ENCODE peak calls at places on chromosome 17, in seven cellular contexts. One of them, this sample, is unnamed.

GRCh38 chr17:32960815-32961214 is 30.8 kb upstream of the SPACA3 start:
- DNase-seq in retinal pigment epithelial cell: no peak
- DNase-seq in H9: no peak
- DNase-seq in kidney epithelial cell: no peak
- DNase-seq in Calu3: no peak
- DNase-seq in A549: no peak
- DNase-seq in GM12865: no peak
- DNase-seq in this sample: no peak

GRCh38 chr17:77728022-77728671 is 230.4 kb upstream of the TNRC6C start:
- DNase-seq in retinal pigment epithelial cell: no peak
- DNase-seq in H9: peak
- DNase-seq in kidney epithelial cell: no peak
- DNase-seq in Calu3: no peak
- DNase-seq in A549: no peak
- DNase-seq in GM12865: peak
- DNase-seq in this sample: no peak

GRCh38 chr17:18955009-18955408 is 3.0 kb downstream of the SLC5A10 start:
- DNase-seq in retinal pigment epithelial cell: no peak
- DNase-seq in H9: no peak
- DNase-seq in kidney epithelial cell: no peak
- DNase-seq in Calu3: no peak
- DNase-seq in A549: no peak
- DNase-seq in GM12865: no peak
- DNase-seq in this sample: no peak

GRCh38 chr17:65100316-65101140 is 36.6 kb upstream of the RGS9 start:
- DNase-seq in retinal pigment epithelial cell: peak
- DNase-seq in H9: peak
- DNase-seq in kidney epithelial cell: peak
- DNase-seq in Calu3: peak
- DNase-seq in A549: peak
- DNase-seq in GM12865: peak
- DNase-seq in this sample: peak

GRCh38 chr17:34665803-34666763 is 86.7 kb downstream of the TMEM132E start:
- DNase-seq in retinal pigment epithelial cell: no peak
- DNase-seq in H9: peak
- DNase-seq in kidney epithelial cell: no peak
- DNase-seq in Calu3: no peak
- DNase-seq in A549: no peak
- DNase-seq in GM12865: no peak
- DNase-seq in this sample: no peak

GRCh38 chr17:65559802-65560627 is 1.4 kb downstream of the AXIN2 start:
- DNase-seq in retinal pigment epithelial cell: no peak
- DNase-seq in H9: peak
- DNase-seq in kidney epithelial cell: no peak
- DNase-seq in Calu3: no peak
- DNase-seq in A549: peak
- DNase-seq in GM12865: no peak
- DNase-seq in this sample: peak

GRCh38 chr17:8273884-8274444 is 14.5 kb upstream of the RANGRF start:
- DNase-seq in retinal pigment epithelial cell: no peak
- DNase-seq in H9: no peak
- DNase-seq in kidney epithelial cell: no peak
- DNase-seq in Calu3: peak
- DNase-seq in A549: no peak
- DNase-seq in GM12865: no peak
- DNase-seq in this sample: no peak

GRCh38 chr17:6491071-6491700 is 46.9 kb downstream of the PIMREG start:
- DNase-seq in retinal pigment epithelial cell: no peak
- DNase-seq in H9: peak
- DNase-seq in kidney epithelial cell: no peak
- DNase-seq in Calu3: no peak
- DNase-seq in A549: no peak
- DNase-seq in GM12865: no peak
- DNase-seq in this sample: no peak

GRCh38 chr17:37422971-37423625 is 16.4 kb downstream of the TADA2A start:
- DNase-seq in retinal pigment epithelial cell: no peak
- DNase-seq in H9: no peak
- DNase-seq in kidney epithelial cell: no peak
- DNase-seq in Calu3: peak
- DNase-seq in A549: no peak
- DNase-seq in GM12865: no peak
- DNase-seq in this sample: no peak

GRCh38 chr17:53227101-53227500 is 595.6 kb upstream of the KIF2B start:
- DNase-seq in retinal pigment epithelial cell: no peak
- DNase-seq in H9: no peak
- DNase-seq in kidney epithelial cell: no peak
- DNase-seq in Calu3: no peak
- DNase-seq in A549: no peak
- DNase-seq in GM12865: no peak
- DNase-seq in this sample: no peak
- TF ChIP-seq CTCF in retinal pigment epithelial cell: no peak
- TF ChIP-seq CTCF in H9: no peak
- TF ChIP-seq CTCF in kidney epithelial cell: no peak
- TF ChIP-seq CTCF in Calu3: no peak
- TF ChIP-seq CTCF in A549: no peak
- TF ChIP-seq CTCF in GM12865: no peak
- TF ChIP-seq CTCF in this sample: no peak

GRCh38 chr17:44081681-44082080 is 11.1 kb downstream of the G6PC3 start:
- DNase-seq in retinal pigment epithelial cell: no peak
- DNase-seq in H9: no peak
- DNase-seq in kidney epithelial cell: no peak
- DNase-seq in Calu3: no peak
- DNase-seq in A549: no peak
- DNase-seq in GM12865: no peak
- DNase-seq in this sample: no peak

GRCh38 chr17:44084131-44084538 is 13.6 kb downstream of the G6PC3 start:
- DNase-seq in retinal pigment epithelial cell: no peak
- DNase-seq in H9: peak
- DNase-seq in kidney epithelial cell: no peak
- DNase-seq in Calu3: peak
- DNase-seq in A549: peak
- DNase-seq in GM12865: no peak
- DNase-seq in this sample: peak

GRCh38 chr17:44082206-44082605 is 11.7 kb downstream of the G6PC3 start:
- DNase-seq in retinal pigment epithelial cell: no peak
- DNase-seq in H9: no peak
- DNase-seq in kidney epithelial cell: no peak
- DNase-seq in Calu3: no peak
- DNase-seq in A549: no peak
- DNase-seq in GM12865: no peak
- DNase-seq in this sample: no peak

GRCh38 chr17:44084921-44085320 is 14.4 kb downstream of the G6PC3 start:
- DNase-seq in retinal pigment epithelial cell: no peak
- DNase-seq in H9: no peak
- DNase-seq in kidney epithelial cell: no peak
- DNase-seq in Calu3: no peak
- DNase-seq in A549: no peak
- DNase-seq in GM12865: no peak
- DNase-seq in this sample: no peak

GRCh38 chr17:44083250-44083849 is 12.8 kb downstream of the G6PC3 start:
- DNase-seq in retinal pigment epithelial cell: no peak
- DNase-seq in H9: peak
- DNase-seq in kidney epithelial cell: no peak
- DNase-seq in Calu3: peak
- DNase-seq in A549: peak
- DNase-seq in GM12865: peak
- DNase-seq in this sample: no peak
- TF ChIP-seq CTCF in retinal pigment epithelial cell: peak
- TF ChIP-seq CTCF in H9: peak
- TF ChIP-seq CTCF in kidney epithelial cell: peak
- TF ChIP-seq CTCF in Calu3: peak
- TF ChIP-seq CTCF in A549: peak
- TF ChIP-seq CTCF in GM12865: peak
- TF ChIP-seq CTCF in this sample: no peak

GRCh38 chr17:79927136-79927661 is 88.0 kb upstream of the CBX4 start:
- DNase-seq in retinal pigment epithelial cell: no peak
- DNase-seq in H9: no peak
- DNase-seq in kidney epithelial cell: no peak
- DNase-seq in Calu3: no peak
- DNase-seq in A549: no peak
- DNase-seq in GM12865: no peak
- DNase-seq in this sample: no peak
- TF ChIP-seq CTCF in retinal pigment epithelial cell: no peak
- TF ChIP-seq CTCF in H9: no peak
- TF ChIP-seq CTCF in kidney epithelial cell: no peak
- TF ChIP-seq CTCF in Calu3: no peak
- TF ChIP-seq CTCF in A549: no peak
- TF ChIP-seq CTCF in GM12865: no peak
- TF ChIP-seq CTCF in this sample: no peak

GRCh38 chr17:40499551-40500189 is 1.8 kb downstream of the TNS4 start:
- DNase-seq in retinal pigment epithelial cell: no peak
- DNase-seq in H9: peak
- DNase-seq in kidney epithelial cell: no peak
- DNase-seq in Calu3: peak
- DNase-seq in A549: peak
- DNase-seq in GM12865: no peak
- DNase-seq in this sample: no peak
- TF ChIP-seq CTCF in retinal pigment epithelial cell: peak
- TF ChIP-seq CTCF in H9: peak
- TF ChIP-seq CTCF in kidney epithelial cell: no peak
- TF ChIP-seq CTCF in Calu3: no peak
- TF ChIP-seq CTCF in A549: no peak
- TF ChIP-seq CTCF in GM12865: no peak
- TF ChIP-seq CTCF in this sample: no peak

GRCh38 chr17:82231562-82232321 is 2.9 kb downstream of the SLC16A3 start:
- DNase-seq in retinal pigment epithelial cell: no peak
- DNase-seq in H9: peak
- DNase-seq in kidney epithelial cell: no peak
- DNase-seq in Calu3: peak
- DNase-seq in A549: peak
- DNase-seq in GM12865: no peak
- DNase-seq in this sample: no peak
- TF ChIP-seq CTCF in retinal pigment epithelial cell: no peak
- TF ChIP-seq CTCF in H9: no peak
- TF ChIP-seq CTCF in kidney epithelial cell: no peak
- TF ChIP-seq CTCF in Calu3: no peak
- TF ChIP-seq CTCF in A549: no peak
- TF ChIP-seq CTCF in GM12865: no peak
- TF ChIP-seq CTCF in this sample: no peak

DNA sequence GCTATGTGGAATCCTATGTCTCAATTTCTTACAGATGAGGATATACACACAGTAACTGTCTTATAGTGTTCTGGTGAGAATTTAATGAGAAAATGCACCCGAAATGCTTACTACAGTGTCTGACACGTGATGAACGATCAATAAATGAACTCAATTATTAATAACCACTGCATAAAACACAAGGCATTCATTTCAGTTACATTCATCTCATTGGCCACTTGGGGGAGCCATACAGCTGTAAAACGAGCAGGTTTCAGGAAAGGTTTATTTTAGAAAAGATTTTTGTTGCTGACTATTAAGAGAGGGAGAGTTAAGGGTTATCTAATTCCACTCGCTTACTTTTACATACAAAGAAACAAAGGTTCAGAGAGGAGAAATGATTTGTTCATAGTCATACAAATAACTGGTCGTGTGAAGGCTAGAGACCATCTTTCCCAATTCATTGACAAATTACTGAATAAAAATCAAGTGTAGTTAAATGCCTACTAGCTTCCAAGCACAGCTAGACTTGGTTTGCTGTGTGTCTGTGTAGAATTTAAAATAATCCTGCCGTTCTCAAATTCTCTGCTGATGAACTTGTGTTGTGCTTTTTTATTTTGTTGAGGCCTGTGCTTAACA is 160.1 kb downstream of the MAP2K4 start:
- DNase-seq in retinal pigment epithelial cell: peak
- DNase-seq in H9: no peak
- DNase-seq in kidney epithelial cell: peak
- DNase-seq in Calu3: peak
- DNase-seq in A549: peak
- DNase-seq in GM12865: peak
- DNase-seq in this sample: peak
- TF ChIP-seq CTCF in retinal pigment epithelial cell: peak
- TF ChIP-seq CTCF in H9: peak
- TF ChIP-seq CTCF in kidney epithelial cell: peak
- TF ChIP-seq CTCF in Calu3: peak
- TF ChIP-seq CTCF in A549: peak
- TF ChIP-seq CTCF in GM12865: peak
- TF ChIP-seq CTCF in this sample: peak

GRCh38 chr17:82882715-82883446 is 43.1 kb upstream of the ZNF750 start:
- DNase-seq in retinal pigment epithelial cell: no peak
- DNase-seq in H9: no peak
- DNase-seq in kidney epithelial cell: no peak
- DNase-seq in Calu3: no peak
- DNase-seq in A549: no peak
- DNase-seq in GM12865: no peak
- DNase-seq in this sample: no peak
- TF ChIP-seq CTCF in retinal pigment epithelial cell: no peak
- TF ChIP-seq CTCF in H9: no peak
- TF ChIP-seq CTCF in kidney epithelial cell: no peak
- TF ChIP-seq CTCF in Calu3: no peak
- TF ChIP-seq CTCF in A549: no peak
- TF ChIP-seq CTCF in GM12865: no peak
- TF ChIP-seq CTCF in this sample: no peak